ENCODE peak calls at places on chromosomes 16 and 17, in six cellular contexts. R, G, C, J, L and Y are unnamed samples.

GRCh38 chr16:50298591-50299507 is 32.5 kb downstream of the ADCY7 start:
- DNase-seq in R (no peak), G (no peak), C (no peak), J (no peak), L (no peak), Y (no peak)

GRCh38 chr17:27181935-27182334 is 112.0 kb upstream of the WSB1 start:
- DNase-seq in R (no peak), G (no peak), C (no peak), J (no peak), L (no peak), Y (no peak)

GRCh38 chr17:74972107-74972972 is at the start of gene HID1:
- DNase-seq in R (peak; percentile 95), G (peak; percentile 88), C (peak; percentile 39), J (no peak), L (peak; percentile 73), Y (peak; percentile 60)

GRCh38 chr16:75957870-75958269 is 231.6 kb upstream of the CPHXL start:
- DNase-seq in R (no peak), G (no peak), C (no peak), J (no peak), L (no peak), Y (no peak)

GRCh38 chr16:27273670-27274522 is 5.3 kb upstream of the NSMCE1 start:
- DNase-seq in R (no peak), G (peak; percentile 71), C (no peak), J (no peak), L (peak; percentile 100), Y (peak; percentile 17)

GRCh38 chr16:88430185-88430523 is 22.9 kb upstream of the ZFPM1 start:
- DNase-seq in R (no peak), G (no peak), C (peak; percentile 5), J (no peak), L (no peak), Y (peak; percentile 51)

GRCh38 chr16:67399218-67399733 is 6.0 kb upstream of the TPPP3 start:
- DNase-seq in R (peak; percentile 84), G (peak; percentile 52), C (peak; percentile 47), J (no peak), L (no peak), Y (peak; percentile 71)

GRCh38 chr17:73357981-73358380 is 46.2 kb upstream of the CDC42EP4 start:
- DNase-seq in R (no peak), G (no peak), C (no peak), J (no peak), L (no peak), Y (no peak)

GRCh38 chr16:85004587-85005205 is 6.6 kb downstream of the ZDHHC7 start:
- DNase-seq in R (peak; percentile 56), G (peak; percentile 77), C (peak; percentile 23), J (no peak), L (no peak), Y (no peak)
- TF ChIP-seq CTCF in R (no peak), G (no peak), C (no peak), J (no peak), L (no peak), Y (no peak)

GRCh38 chr16:1152651-1153259 is at the start of gene CACNA1H:
- DNase-seq in R (peak; percentile 94), G (peak; percentile 58), C (no peak), J (no peak), L (no peak), Y (no peak)
- H3K4me3 ChIP-seq in R (peak within 1 kb of the TSS; percentile 34), G (peak within 1 kb of the TSS; percentile 53), C (no peak within 1 kb of the TSS), J (no peak within 1 kb of the TSS), L (no peak within 1 kb of the TSS), Y (no peak within 1 kb of the TSS)

DNA sequence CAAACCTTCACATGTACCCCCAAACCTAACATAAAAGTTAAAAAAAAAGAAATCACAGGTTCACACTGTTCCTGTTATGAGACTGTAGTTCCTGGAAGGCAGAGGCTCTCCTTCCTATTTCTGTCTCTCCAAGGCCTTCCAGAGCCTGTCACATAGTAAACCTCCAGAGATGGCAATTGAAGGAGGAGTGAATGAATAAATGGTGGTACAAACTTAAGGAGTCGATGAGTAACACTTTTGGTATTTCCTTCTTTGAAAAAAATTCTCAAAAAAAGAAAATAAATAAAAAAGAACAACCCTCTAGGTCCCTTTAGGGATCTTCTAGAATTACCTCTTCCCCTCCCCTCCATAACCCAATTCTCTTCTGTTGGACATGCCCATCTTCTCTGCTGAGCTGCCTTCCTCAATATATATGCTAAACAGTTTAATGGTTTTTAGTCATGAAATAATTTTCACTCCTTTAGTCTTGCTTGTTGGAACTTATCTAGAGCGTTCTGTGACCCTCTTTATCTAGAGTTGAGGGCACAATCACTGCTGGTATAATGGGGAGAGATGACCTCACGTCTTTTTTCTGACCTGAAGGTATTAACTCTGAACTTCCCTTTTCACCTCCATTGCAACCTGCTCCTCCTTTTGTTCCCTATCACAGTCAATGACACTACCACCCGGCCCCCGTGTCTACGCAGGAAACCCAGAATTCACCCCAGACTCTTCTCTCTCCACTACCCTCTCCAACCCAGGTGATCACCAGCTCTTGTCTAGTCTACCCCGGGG is 1.7 kb upstream of the TAF15 start:
- DNase-seq in R (no peak), G (no peak), C (peak; percentile 51), J (no peak), L (no peak), Y (no peak)
- TF ChIP-seq MYC in R (no peak), G (no peak), C (no peak), J (no peak), L (no peak), Y (no peak)

GRCh38 chr16:392450-393027 is 4.5 kb upstream of the NME4 start:
- DNase-seq in R (no peak), G (no peak), C (no peak), J (no peak), L (no peak), Y (peak; percentile 45)
- TF ChIP-seq CTCF in R (no peak), G (no peak), C (no peak), J (no peak), L (no peak), Y (peak; percentile 4)

GRCh38 chr16:70770968-70771552 is 29.9 kb downstream of the VAC14 start:
- DNase-seq in R (peak; percentile 81), G (peak; percentile 64), C (peak; percentile 71), J (no peak), L (peak; percentile 55), Y (peak; percentile 78)
- H3K4me3 ChIP-seq in R (no peak overlapping the region), G (no peak overlapping the region), C (no peak overlapping the region), J (no peak overlapping the region), L (no peak overlapping the region), Y (no peak overlapping the region)

GRCh38 chr17:806346-807145 is 24.4 kb downstream of the MRM3 start:
- DNase-seq in R (no peak), G (no peak), C (no peak), J (no peak), L (no peak), Y (no peak)
- TF ChIP-seq MYC in R (no peak), G (no peak), C (no peak), J (no peak), L (no peak), Y (no peak)